ENCODE peak calls at places on chromosomes 4 and X, in five cellular contexts. Q is K562, J is HL-60, C is A549, B is SK-N-SH. D is an unnamed sample.

GRCh38 chr4:106334732-106335131 is 18.4 kb downstream of the AIMP1 start:
- DNase-seq in Q (no peak), J (no peak), C (no peak), B (no peak), D (no peak)

GRCh38 chr4:6932475-6932874 is 22.8 kb downstream of the TBC1D14 start:
- DNase-seq in Q (no peak), J (no peak), C (no peak), B (no peak), D (no peak)

GRCh38 chr4:7415927-7416686 is 18.6 kb downstream of the PSAPL1 start:
- DNase-seq in Q (no peak), J (no peak), C (no peak), B (no peak), D (no peak)

GRCh38 chrX:19990225-19990518 is 689 bp downstream of the BCLAF3 start:
- DNase-seq in Q (no peak), J (no peak), C (peak), B (no peak), D (no peak)

GRCh38 chr4:41683321-41683720 is 65.2 kb downstream of the PHOX2B start:
- DNase-seq in Q (no peak), J (no peak), C (no peak), B (no peak), D (no peak)

GRCh38 chrX:131801066-131801465 is 222.0 kb upstream of the STK26 start:
- DNase-seq in Q (no peak), J (no peak), C (no peak), B (no peak), D (no peak)

GRCh38 chr4:38943355-38943754 is 75.7 kb downstream of the FAM114A1 start:
- DNase-seq in Q (no peak), J (no peak), C (no peak), B (peak), D (no peak)

GRCh38 chrX:95836517-95836916 is 848.1 kb upstream of the DIAPH2 start:
- DNase-seq in Q (no peak), J (no peak), C (no peak), B (no peak), D (no peak)

GRCh38 chr4:47926667-47927258 is 12.4 kb upstream of the NFXL1 start:
- DNase-seq in Q (peak), J (no peak), C (peak), B (peak), D (peak)

GRCh38 chrX:150517303-150517896 is 51.0 kb upstream of the MTM1 start:
- DNase-seq in Q (no peak), J (no peak), C (no peak), B (no peak), D (no peak)

GRCh38 chr4:185587444-185588161 is 52.3 kb upstream of the PDLIM3 start:
- DNase-seq in Q (no peak), J (no peak), C (no peak), B (no peak), D (peak)

GRCh38 chr4:67892253-67892652 is 8.5 kb upstream of the TMPRSS11D start:
- DNase-seq in Q (no peak), J (no peak), C (no peak), B (no peak), D (no peak)

GRCh38 chr4:184940500-184940899 is 77.8 kb upstream of the HELT start:
- DNase-seq in Q (no peak), J (no peak), C (no peak), B (no peak), D (no peak)

GRCh38 chr4:143700060-143700419 is 435 bp downstream of the FREM3 start:
- DNase-seq in Q (no peak), J (no peak), C (no peak), B (peak), D (peak)

GRCh38 chr4:174198396-174199179 is 84.9 kb downstream of the FBXO8 start:
- DNase-seq in Q (no peak), J (no peak), C (no peak), B (peak), D (no peak)

GRCh38 chr4:61994036-61994435 is 793.9 kb downstream of the ADGRL3 start:
- DNase-seq in Q (no peak), J (no peak), C (no peak), B (no peak), D (no peak)

GRCh38 chr4:67366341-67366861 is 178.9 kb downstream of the CENPC start:
- DNase-seq in Q (no peak), J (no peak), C (no peak), B (no peak), D (no peak)

GRCh38 chrX:103656623-103657022 is 27.8 kb downstream of the TCEAL1 start:
- DNase-seq in Q (no peak), J (no peak), C (peak), B (no peak), D (no peak)

GRCh38 chr4:67087897-67088296 is 457.4 kb downstream of the CENPC start:
- DNase-seq in Q (peak), J (peak), C (no peak), B (peak), D (peak)

GRCh38 chrX:136468391-136469103 is 19.2 kb upstream of the BRS3 start:
- DNase-seq in Q (no peak), J (no peak), C (no peak), B (no peak), D (no peak)

GRCh38 chr4:102633100-102633499 is 127.7 kb downstream of the MANBA start:
- DNase-seq in Q (no peak), J (no peak), C (no peak), B (no peak), D (no peak)

GRCh38 chr4:77015390-77015789 is 60.4 kb downstream of the CCNI start:
- DNase-seq in Q (no peak), J (no peak), C (no peak), B (no peak), D (peak)

GRCh38 chr4:76784237-76784636 is 113.7 kb downstream of the SOWAHB start:
- DNase-seq in Q (no peak), J (no peak), C (no peak), B (no peak), D (peak)

GRCh38 chrX:101677028-101677427 is 17.4 kb upstream of the ARMCX2 start:
- DNase-seq in Q (no peak), J (no peak), C (no peak), B (no peak), D (no peak)

GRCh38 chr4:121256346-121256745 is 92.2 kb upstream of the TNIP3 start:
- DNase-seq in Q (no peak), J (peak), C (no peak), B (no peak), D (no peak)

GRCh38 chr4:107037188-107037587 is 1.1 kb upstream of the DKK2 start:
- DNase-seq in Q (no peak), J (no peak), C (no peak), B (peak), D (peak)

GRCh38 chrX:47229427-47229826 is 3.4 kb upstream of the USP11 start:
- DNase-seq in Q (no peak), J (no peak), C (no peak), B (no peak), D (no peak)

GRCh38 chrX:47941423-47941822 is 62.4 kb downstream of the ZNF182 start:
- DNase-seq in Q (no peak), J (no peak), C (no peak), B (no peak), D (no peak)

GRCh38 chrX:13077168-13077567 is 32.7 kb upstream of the FAM9C start:
- DNase-seq in Q (no peak), J (peak), C (no peak), B (no peak), D (no peak)

GRCh38 chr4:165668694-165669093 is 204.3 kb upstream of the TLL1 start:
- DNase-seq in Q (no peak), J (no peak), C (no peak), B (no peak), D (peak)

GRCh38 chr4:168528131-168528949 is 31.5 kb downstream of the PALLD start:
- DNase-seq in Q (no peak), J (no peak), C (peak), B (no peak), D (no peak)

GRCh38 chrX:3244203-3244743 is 102.2 kb downstream of the MXRA5 start:
- DNase-seq in Q (no peak), J (no peak), C (no peak), B (no peak), D (no peak)

GRCh38 chrX:69093960-69094935 is 71.0 kb downstream of the PJA1 start:
- DNase-seq in Q (peak), J (peak), C (peak), B (peak), D (peak)

GRCh38 chr4:151807220-151807619 is 46.4 kb upstream of the GATB start:
- DNase-seq in Q (no peak), J (no peak), C (no peak), B (no peak), D (no peak)

GRCh38 chrX:136767104-136767941 is 13.4 kb downstream of the ARHGEF6 start:
- DNase-seq in Q (peak), J (no peak), C (peak), B (peak), D (peak)

GRCh38 chr4:98338761-98339438 is 77.7 kb downstream of the RAP1GDS1 start:
- DNase-seq in Q (no peak), J (no peak), C (no peak), B (no peak), D (peak)

GRCh38 chr4:19941434-19941833 is 310.3 kb upstream of the SLIT2 start:
- DNase-seq in Q (no peak), J (no peak), C (no peak), B (peak), D (no peak)

DNA sequence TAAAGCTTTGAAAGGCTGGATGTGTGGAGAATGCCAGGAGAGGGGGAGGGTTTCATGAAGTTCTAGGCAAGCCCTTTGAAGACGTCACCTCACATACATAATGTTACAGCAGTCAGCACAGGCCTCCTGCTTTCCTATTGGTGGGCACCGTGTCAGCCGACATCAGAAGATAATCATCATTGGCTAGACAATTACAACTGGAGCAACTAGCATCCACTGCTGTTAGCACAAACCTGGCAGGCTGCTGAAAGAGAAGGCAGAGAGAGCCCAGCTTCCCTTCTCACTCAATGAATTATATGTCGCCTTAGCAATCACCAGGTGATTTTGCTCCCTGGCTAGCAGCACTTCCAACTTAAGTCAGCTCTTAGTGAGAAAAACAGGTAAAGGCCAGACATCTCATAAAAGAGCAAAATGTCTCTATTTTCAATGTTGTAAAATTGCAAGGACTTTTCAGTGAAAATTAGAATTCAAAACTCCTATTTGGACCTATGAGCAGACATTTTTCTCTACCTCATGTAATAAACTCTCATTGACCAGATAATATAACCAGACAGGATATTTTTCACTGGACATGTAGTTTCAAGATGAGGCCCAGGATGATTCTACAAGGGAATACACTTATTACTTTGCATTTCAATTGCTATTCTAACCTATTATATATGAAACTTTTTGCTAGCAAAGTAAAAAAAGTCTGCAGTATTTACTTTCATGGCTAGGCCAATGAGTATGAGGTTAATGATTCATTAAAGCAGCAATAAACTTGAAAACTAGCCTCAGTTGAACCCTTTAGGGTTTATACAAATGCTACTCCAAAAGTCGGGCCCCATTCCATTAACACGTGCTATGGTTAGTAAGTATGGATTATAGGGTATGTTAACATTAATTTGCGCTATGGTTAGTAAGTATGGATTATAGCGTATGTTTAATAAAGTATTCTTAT is 4.3 kb downstream of the ELOVL6 start:
- DNase-seq in Q (peak), J (no peak), C (peak), B (peak), D (peak)
- TF ChIP-seq REST in Q (no peak), J (no peak), C (no peak), B (no peak), D (no peak)

DNA sequence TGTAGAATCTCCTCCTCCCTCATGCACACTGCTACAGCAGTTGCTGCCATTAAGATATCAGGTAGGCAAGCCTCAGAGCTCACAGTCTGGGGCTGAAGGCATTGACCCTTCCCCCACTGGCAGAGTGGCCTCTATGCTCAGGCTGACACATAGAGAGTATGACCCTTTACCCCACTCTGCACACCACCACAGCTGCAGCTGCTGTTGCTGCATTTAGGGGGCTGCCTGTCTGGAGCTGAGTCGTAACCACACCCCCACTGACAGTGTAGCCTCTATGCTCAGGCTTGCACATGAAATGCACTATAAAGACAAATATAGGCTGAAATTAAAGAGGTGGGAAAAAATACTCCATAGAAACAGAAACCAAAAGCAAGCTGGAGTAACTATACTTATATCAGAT is 289.3 kb upstream of the PABPC4L start:
- DNase-seq in Q (no peak), J (no peak), C (no peak), B (no peak), D (no peak)
- TF ChIP-seq REST in Q (no peak), J (no peak), C (no peak), B (no peak), D (no peak)

GRCh38 chrX:16469870-16470269 is 180.1 kb upstream of the S100G start:
- DNase-seq in Q (peak), J (no peak), C (no peak), B (no peak), D (peak)

GRCh38 chrX:16465081-16465876 is 184.7 kb upstream of the S100G start:
- DNase-seq in Q (no peak), J (no peak), C (no peak), B (no peak), D (no peak)

GRCh38 chrX:16464369-16464768 is 185.6 kb upstream of the S100G start:
- DNase-seq in Q (no peak), J (no peak), C (no peak), B (no peak), D (peak)

GRCh38 chrX:16462912-16463311 is 187.0 kb upstream of the S100G start:
- DNase-seq in Q (no peak), J (no peak), C (no peak), B (no peak), D (no peak)

GRCh38 chrX:16466640-16467432 is 183.1 kb upstream of the S100G start:
- DNase-seq in Q (no peak), J (no peak), C (no peak), B (no peak), D (no peak)
- TF ChIP-seq REST in Q (no peak), J (no peak), C (no peak), B (no peak), D (no peak)

GRCh38 chr4:156185514-156185913 is 231.8 kb upstream of the CTSO start:
- DNase-seq in Q (no peak), J (no peak), C (no peak), B (no peak), D (peak)
- TF ChIP-seq REST in Q (no peak), J (no peak), C (no peak), B (no peak), D (no peak)

GRCh38 chr4:159925770-159926169 is 822.9 kb downstream of the RAPGEF2 start:
- DNase-seq in Q (no peak), J (no peak), C (no peak), B (no peak), D (peak)

GRCh38 chr4:159927781-159928180 is 824.9 kb downstream of the RAPGEF2 start:
- DNase-seq in Q (no peak), J (no peak), C (no peak), B (no peak), D (no peak)

GRCh38 chr4:159922119-159922518 is 819.2 kb downstream of the RAPGEF2 start:
- DNase-seq in Q (no peak), J (no peak), C (no peak), B (peak), D (no peak)

GRCh38 chr4:159926871-159927270 is 824.0 kb downstream of the RAPGEF2 start:
- DNase-seq in Q (no peak), J (no peak), C (no peak), B (no peak), D (no peak)
- TF ChIP-seq REST in Q (no peak), J (no peak), C (no peak), B (no peak), D (no peak)

DNA sequence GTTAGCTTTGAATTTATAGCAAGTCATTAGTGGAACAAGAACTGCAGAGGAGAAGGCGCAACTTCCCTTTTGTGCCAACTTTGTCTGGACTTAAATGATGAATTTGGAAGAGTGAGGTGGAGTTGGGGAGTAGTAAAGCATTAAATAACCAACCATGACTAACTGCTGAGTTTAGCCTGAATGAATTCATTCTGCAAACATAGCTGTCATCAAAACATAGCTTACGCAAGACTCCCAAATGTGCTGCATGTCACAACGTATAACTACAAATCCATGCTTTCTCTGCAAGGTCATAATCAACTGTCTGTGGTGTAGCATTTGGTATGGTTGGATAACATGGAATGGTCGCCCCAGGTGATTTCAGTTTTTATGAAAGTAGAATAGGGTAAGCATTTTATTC is 75.9 kb upstream of the RPL34 start:
- DNase-seq in Q (no peak), J (no peak), C (no peak), B (no peak), D (no peak)
- TF ChIP-seq REST in Q (no peak), J (no peak), C (no peak), B (no peak), D (no peak)

D was measured in GM23338.